ENCODE peak calls at places on chromosome 1, in eight cellular contexts. F, I, M, R, V, S, Z and P are unnamed samples.

GRCh38 chr1:92808353-92808752 is 23.4 kb upstream of the EVI5 start:
- DNase-seq in F (no peak), V (no peak), R (no peak), S (no peak), Z (no peak), M (no peak), I (no peak), P (no peak)

GRCh38 chr1:244303610-244303969 is 148.1 kb downstream of the ADSS2 start:
- DNase-seq in S (no peak), M (no peak), I (no peak), R (no peak), Z (no peak), V (no peak), F (no peak), P (no peak)

GRCh38 chr1:233777571-233777970 is 126.9 kb upstream of the SLC35F3 start:
- DNase-seq in R (no peak), V (no peak), I (no peak), Z (no peak), M (no peak), F (no peak), S (no peak), P (no peak)

GRCh38 chr1:161226759-161227158 is 899 bp downstream of the TOMM40L start:
- DNase-seq in M (no peak), R (peak), S (no peak), V (no peak), F (no peak), Z (no peak), I (no peak), P (no peak)

GRCh38 chr1:55287732-55288131 is 72.6 kb upstream of the USP24 start:
- DNase-seq in Z (no peak), V (no peak), I (no peak), R (no peak), F (no peak), M (no peak), S (no peak), P (no peak)

GRCh38 chr1:29900086-29900485 is 663.8 kb downstream of the PTPRU start:
- DNase-seq in R (no peak), I (no peak), M (peak), F (no peak), Z (no peak), V (no peak), S (no peak), P (no peak)

GRCh38 chr1:151825811-151826660 is 5.6 kb downstream of the RORC start:
- DNase-seq in F (no peak), S (no peak), Z (no peak), R (no peak), M (no peak), I (no peak), V (no peak), P (no peak)

GRCh38 chr1:179229214-179230140 is at the start of gene ABL2:
- DNase-seq in M (peak), S (peak), F (no peak), V (peak), I (peak), Z (no peak), R (peak), P (peak)

GRCh38 chr1:21815724-21816311 is 3.8 kb downstream of the LDLRAD2 start:
- DNase-seq in I (peak), F (no peak), M (no peak), V (no peak), S (peak), R (no peak), Z (no peak), P (peak)

GRCh38 chr1:168726311-168726710 is 2.7 kb downstream of the DPT start:
- DNase-seq in R (no peak), F (no peak), V (no peak), Z (no peak), S (no peak), M (no peak), I (no peak), P (no peak)

GRCh38 chr1:10862743-10863335 is 66.4 kb upstream of the CASZ1 start:
- DNase-seq in R (no peak), M (no peak), S (no peak), V (no peak), F (no peak), Z (no peak), I (no peak), P (no peak)